ENCODE peak calls at places on chromosome 21, in five cellular contexts. J, Y, E, S and N are unnamed samples.

GRCh38 chr21:27240901-27241300 is 274.0 kb upstream of the ADAMTS5 start:
- DNase-seq in J (no peak), Y (no peak), E (no peak), S (no peak), N (no peak)

GRCh38 chr21:44275041-44275440 is 10.6 kb upstream of the AIRE start:
- DNase-seq in J (no peak), Y (no peak), E (no peak), S (no peak), N (no peak)

GRCh38 chr21:42512346-42513034 is 1.2 kb upstream of the SLC37A1 start:
- DNase-seq in J (no peak), Y (no peak), E (peak; percentile 60), S (no peak), N (no peak)

GRCh38 chr21:41663805-41664788 is 102.8 kb downstream of the RIPK4 start:
- DNase-seq in J (no peak), Y (peak; percentile 51), E (peak; percentile 46), S (no peak), N (no peak)

GRCh38 chr21:29117372-29117955 is 13.0 kb upstream of the MAP3K7CL start:
- DNase-seq in J (no peak), Y (no peak), E (no peak), S (no peak), N (no peak)

GRCh38 chr21:45874716-45875415 is 106.7 kb upstream of the COL6A1 start:
- DNase-seq in J (peak; percentile 42), Y (peak; percentile 98), E (peak; percentile 63), S (peak; percentile 81), N (no peak)

GRCh38 chr21:42833439-42833815 is 45.9 kb downstream of the WDR4 start:
- DNase-seq in J (no peak), Y (peak; percentile 16), E (peak; percentile 65), S (no peak), N (peak; percentile 42)

GRCh38 chr21:21295303-21295702 is 297.1 kb downstream of the NCAM2 start:
- DNase-seq in J (no peak), Y (no peak), E (no peak), S (no peak), N (no peak)

GRCh38 chr21:16587141-16587570 is 857.4 kb downstream of the USP25 start:
- DNase-seq in J (no peak), Y (peak; percentile 59), E (no peak), S (no peak), N (no peak)

GRCh38 chr21:15121655-15122120 is 56.9 kb upstream of the NRIP1 start:
- DNase-seq in J (peak; percentile 26), Y (no peak), E (peak; percentile 8), S (no peak), N (no peak)

GRCh38 chr21:41167348-41168342 is at the start of gene BACE2:
- DNase-seq in J (peak; percentile 56), Y (peak; percentile 73), E (peak; percentile 94), S (no peak), N (peak; percentile 7)

GRCh38 chr21:43608225-43608624 is 51.1 kb downstream of the HSF2BP start:
- DNase-seq in J (peak; percentile 46), Y (peak; percentile 84), E (no peak), S (no peak), N (no peak)

GRCh38 chr21:35855463-35855862 is 204.9 kb downstream of the SETD4 start:
- DNase-seq in J (no peak), Y (peak; percentile 47), E (no peak), S (no peak), N (no peak)

GRCh38 chr21:45736042-45736704 is 92.6 kb downstream of the PCBP3 start:
- DNase-seq in J (no peak), Y (no peak), E (no peak), S (no peak), N (no peak)

GRCh38 chr21:33967086-33967571 is 51.5 kb upstream of the ATP5PO start:
- DNase-seq in J (peak; percentile 73), Y (no peak), E (no peak), S (no peak), N (no peak)

GRCh38 chr21:27582246-27582945 is 615.5 kb upstream of the ADAMTS5 start:
- DNase-seq in J (no peak), Y (peak; percentile 14), E (no peak), S (no peak), N (no peak)

GRCh38 chr21:16116798-16117197 is 387.0 kb downstream of the USP25 start:
- DNase-seq in J (peak; percentile 27), Y (peak; percentile 87), E (no peak), S (peak; percentile 79), N (no peak)

GRCh38 chr21:44079846-44080245 is 27.4 kb upstream of the PWP2 start:
- DNase-seq in J (no peak), Y (no peak), E (no peak), S (no peak), N (no peak)

GRCh38 chr21:34974162-34974981 is 74.7 kb downstream of the RUNX1 start:
- DNase-seq in J (no peak), Y (no peak), E (no peak), S (no peak), N (peak; percentile 37)

GRCh38 chr21:36004441-36004840 is 55.9 kb downstream of the SETD4 start:
- DNase-seq in J (no peak), Y (no peak), E (peak; percentile 36), S (no peak), N (no peak)

GRCh38 chr21:22743085-22743484 is 1744.9 kb downstream of the NCAM2 start:
- DNase-seq in J (no peak), Y (no peak), E (no peak), S (no peak), N (no peak)

GRCh38 chr21:43864806-43865470 is at the start of gene AGPAT3:
- DNase-seq in J (no peak), Y (peak; percentile 23), E (peak; percentile 89), S (no peak), N (peak; percentile 20)

GRCh38 chr21:38956791-38957571 is 151.3 kb downstream of the ETS2 start:
- DNase-seq in J (no peak), Y (no peak), E (no peak), S (no peak), N (no peak)

GRCh38 chr21:31347435-31348032 is 3.5 kb upstream of the TIAM1 start:
- DNase-seq in J (peak; percentile 31), Y (no peak), E (no peak), S (no peak), N (no peak)

GRCh38 chr21:17460094-17460493 is 52.7 kb upstream of the CXADR start:
- DNase-seq in J (no peak), Y (no peak), E (no peak), S (no peak), N (no peak)

GRCh38 chr21:16211339-16212303 is 481.8 kb downstream of the USP25 start:
- DNase-seq in J (no peak), Y (peak; percentile 37), E (no peak), S (no peak), N (no peak)

GRCh38 chr21:36347278-36347961 is 27.4 kb downstream of the MORC3 start:
- DNase-seq in J (no peak), Y (peak; percentile 28), E (no peak), S (no peak), N (no peak)

GRCh38 chr21:34543017-34543416 is 31.0 kb upstream of the KCNE1 start:
- DNase-seq in J (no peak), Y (no peak), E (no peak), S (no peak), N (no peak)

GRCh38 chr21:27359141-27359540 is 392.3 kb upstream of the ADAMTS5 start:
- DNase-seq in J (peak; percentile 1), Y (peak; percentile 67), E (no peak), S (no peak), N (no peak)

GRCh38 chr21:37561941-37562919 is 195.7 kb downstream of the DYRK1A start:
- DNase-seq in J (no peak), Y (no peak), E (no peak), S (no peak), N (no peak)

GRCh38 chr21:27796106-27796505 is 829.2 kb upstream of the ADAMTS5 start:
- DNase-seq in J (no peak), Y (no peak), E (no peak), S (no peak), N (no peak)

GRCh38 chr21:33372582-33372981 is 30.6 kb upstream of the IFNGR2 start:
- DNase-seq in J (no peak), Y (no peak), E (no peak), S (no peak), N (no peak)

GRCh38 chr21:32702702-32703101 is 25.1 kb downstream of the SYNJ1 start:
- DNase-seq in J (no peak), Y (peak; percentile 62), E (no peak), S (no peak), N (no peak)

GRCh38 chr21:39612233-39613028 is at the start of gene B3GALT5:
- DNase-seq in J (peak; percentile 36), Y (peak; percentile 38), E (peak; percentile 91), S (no peak), N (no peak)

GRCh38 chr21:33682992-33683627 is 40.8 kb downstream of the ITSN1 start:
- DNase-seq in J (peak; percentile 98), Y (peak; percentile 94), E (no peak), S (peak; percentile 90), N (no peak)

GRCh38 chr21:31284797-31285397 is 59.2 kb downstream of the TIAM1 start:
- DNase-seq in J (no peak), Y (peak; percentile 69), E (no peak), S (peak; percentile 67), N (no peak)

GRCh38 chr21:14582934-14583628 is 37.0 kb upstream of the SAMSN1 start:
- DNase-seq in J (no peak), Y (no peak), E (no peak), S (no peak), N (no peak)

GRCh38 chr21:28229811-28230210 is 762.9 kb downstream of the LTN1 start:
- DNase-seq in J (peak; percentile 8), Y (peak; percentile 80), E (no peak), S (no peak), N (no peak)